ENCODE peak calls at places on chromosome 13, in eight cellular contexts. C is tibial nerve, V is transverse colon, J is SK-N-SH, G is ovary, D is stomach, M is A549, O is K562. Q is an unnamed sample. For H3K4me1, the result is how much of the 10 kb centered on the place peaks cover.

GRCh38 chr13:79533781-79534400 is 52.9 kb downstream of the NDFIP2 start:
- DNase-seq in C (no peak), V (no peak), J (no peak), G (no peak), D (no peak), M (no peak), O (no peak), Q (no peak)

GRCh38 chr13:98542568-98543379 is 34.1 kb downstream of the STK24 start:
- DNase-seq in C (no peak), V (no peak), J (no peak), G (no peak), D (no peak), M (no peak), O (no peak), Q (no peak)

GRCh38 chr13:50529154-50529882 is 314.2 kb downstream of the DLEU7 start:
- DNase-seq in C (peak), V (peak), J (peak), G (peak), D (peak), M (no peak), O (peak), Q (peak)

GRCh38 chr13:34926513-34926912 is 15.6 kb upstream of the NBEA start:
- DNase-seq in C (no peak), V (no peak), J (no peak), G (no peak), D (no peak), M (no peak), O (no peak), Q (no peak)

GRCh38 chr13:21240586-21240985 is 64.1 kb downstream of the MRPL57 start:
- DNase-seq in C (no peak), V (no peak), J (no peak), G (no peak), D (no peak), M (no peak), O (no peak), Q (no peak)

GRCh38 chr13:69474286-69474685 is 633.3 kb upstream of the ATXN8OS start:
- DNase-seq in C (no peak), V (no peak), J (no peak), G (no peak), D (no peak), M (no peak), O (no peak), Q (no peak)

GRCh38 chr13:39893808-39894207 is 238.3 kb downstream of the COG6 start:
- DNase-seq in C (no peak), V (no peak), J (no peak), G (no peak), D (no peak), M (no peak), O (no peak), Q (no peak)

GRCh38 chr13:24183741-24184182 is 23.2 kb downstream of the SPATA13 start:
- DNase-seq in C (no peak), V (peak), J (no peak), G (peak), D (no peak), M (no peak), O (no peak), Q (no peak)

GRCh38 chr13:36920612-36921185 is 661 bp upstream of the SMAD9 start:
- DNase-seq in C (no peak), V (no peak), J (no peak), G (no peak), D (no peak), M (no peak), O (no peak), Q (no peak)

GRCh38 chr13:80340643-80341097 is 256 bp downstream of the SPRY2 start:
- DNase-seq in C (peak), V (no peak), J (no peak), G (no peak), D (no peak), M (no peak), O (no peak), Q (no peak)

GRCh38 chr13:71879129-71879535 is 12.1 kb upstream of the DACH1 start:
- DNase-seq in C (no peak), V (no peak), J (peak), G (no peak), D (no peak), M (no peak), O (peak), Q (no peak)

GRCh38 chr13:50801087-50801931 is 42.2 kb downstream of the DLEU7 start:
- DNase-seq in C (peak), V (peak), J (peak), G (peak), D (peak), M (peak), O (peak), Q (no peak)

GRCh38 chr13:40438999-40439797 is 227.2 kb downstream of the FOXO1 start:
- DNase-seq in C (peak), V (no peak), J (no peak), G (no peak), D (no peak), M (no peak), O (no peak), Q (no peak)

GRCh38 chr13:35723820-35724219 is 247.3 kb upstream of the MAB21L1 start:
- DNase-seq in C (peak), V (no peak), J (peak), G (peak), D (no peak), M (no peak), O (no peak), Q (no peak)

GRCh38 chr13:44818428-44818827 is 170.8 kb downstream of the NUFIP1 start:
- DNase-seq in C (no peak), V (no peak), J (peak), G (no peak), D (no peak), M (no peak), O (no peak), Q (no peak)

GRCh38 chr13:33932765-33933406 is 114.9 kb downstream of the RFC3 start:
- DNase-seq in C (no peak), V (no peak), J (peak), G (no peak), D (no peak), M (no peak), O (no peak), Q (no peak)

DNA sequence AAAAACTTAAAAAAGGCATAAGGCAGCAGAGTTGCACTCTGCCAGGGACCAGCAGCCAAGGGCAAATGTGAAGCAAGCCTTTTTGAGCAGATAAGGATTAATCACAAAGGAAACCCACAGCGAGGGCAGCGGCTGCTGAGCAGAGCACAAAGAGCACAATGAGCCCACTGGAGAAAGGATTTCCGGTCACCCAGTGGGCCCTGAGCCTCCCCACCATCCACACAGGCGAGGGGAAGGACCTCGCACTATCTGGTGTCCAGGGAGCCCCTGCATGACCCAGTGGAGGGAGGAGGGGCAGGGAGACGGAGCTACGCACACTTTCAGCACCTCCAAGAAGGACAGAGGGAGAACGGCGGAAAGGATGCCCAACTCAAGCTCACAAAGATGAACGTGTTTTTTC is 40.0 kb downstream of the COL4A1 start:
- DNase-seq in C (no peak), V (no peak), J (peak), G (no peak), D (no peak), M (no peak), O (no peak), Q (no peak)
- TF ChIP-seq EP300 in C (no peak), V (no peak), J (no peak), G (no peak), D (no peak), M (no peak), O (no peak), Q (no peak)

DNA sequence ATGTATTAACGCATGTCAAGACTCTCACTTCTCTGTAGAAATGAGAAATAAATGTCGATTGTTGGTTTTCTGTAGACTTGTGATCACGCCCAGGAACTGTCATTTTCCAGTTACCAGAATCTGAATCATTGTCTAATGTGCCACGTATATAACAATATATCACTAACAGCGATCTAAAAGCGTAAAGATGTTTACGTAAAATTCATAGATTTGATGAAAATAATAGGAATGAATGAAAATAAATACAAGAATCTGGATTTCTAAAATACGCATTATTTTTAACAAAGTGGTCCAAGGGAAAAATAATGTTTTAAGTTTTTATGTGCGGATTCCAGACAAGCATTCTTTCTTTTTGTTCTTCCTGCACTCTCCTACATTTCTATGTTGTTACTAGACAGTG is 13.9 kb downstream of the CDX2 start:
- DNase-seq in C (no peak), V (no peak), J (no peak), G (no peak), D (no peak), M (no peak), O (no peak), Q (no peak)
- H3K4me1 ChIP-seq in C (under half), V (under half), J (under half), G (under half), D (under half), M (under half), O (under half), Q (under half)

GRCh38 chr13:30738526-30738925 is 3.2 kb downstream of the ALOX5AP start:
- DNase-seq in C (no peak), V (no peak), J (no peak), G (no peak), D (no peak), M (no peak), O (no peak), Q (peak)

GRCh38 chr13:30742896-30743295 is 7.6 kb downstream of the ALOX5AP start:
- DNase-seq in C (no peak), V (no peak), J (no peak), G (no peak), D (no peak), M (no peak), O (no peak), Q (no peak)

GRCh38 chr13:30738946-30739528 is 3.7 kb downstream of the ALOX5AP start:
- DNase-seq in C (no peak), V (no peak), J (no peak), G (no peak), D (no peak), M (no peak), O (no peak), Q (no peak)

GRCh38 chr13:30737511-30738342 is 2.4 kb downstream of the ALOX5AP start:
- DNase-seq in C (no peak), V (no peak), J (no peak), G (no peak), D (no peak), M (no peak), O (no peak), Q (no peak)

GRCh38 chr13:30739646-30740642 is 4.6 kb downstream of the ALOX5AP start:
- DNase-seq in C (no peak), V (no peak), J (no peak), G (no peak), D (peak), M (peak), O (peak), Q (no peak)
- H3K4me3 ChIP-seq in C (no peak), V (no peak), J (peak), G (no peak), D (no peak), M (no peak), O (no peak), Q (no peak)

GRCh38 chr13:86426437-86426836 is 627.2 kb upstream of the SLITRK6 start:
- DNase-seq in C (no peak), V (no peak), J (no peak), G (no peak), D (no peak), M (no peak), O (no peak), Q (no peak)
- TF ChIP-seq EP300 in C (no peak), V (no peak), J (no peak), G (no peak), D (no peak), M (no peak), O (no peak), Q (no peak)

DNA sequence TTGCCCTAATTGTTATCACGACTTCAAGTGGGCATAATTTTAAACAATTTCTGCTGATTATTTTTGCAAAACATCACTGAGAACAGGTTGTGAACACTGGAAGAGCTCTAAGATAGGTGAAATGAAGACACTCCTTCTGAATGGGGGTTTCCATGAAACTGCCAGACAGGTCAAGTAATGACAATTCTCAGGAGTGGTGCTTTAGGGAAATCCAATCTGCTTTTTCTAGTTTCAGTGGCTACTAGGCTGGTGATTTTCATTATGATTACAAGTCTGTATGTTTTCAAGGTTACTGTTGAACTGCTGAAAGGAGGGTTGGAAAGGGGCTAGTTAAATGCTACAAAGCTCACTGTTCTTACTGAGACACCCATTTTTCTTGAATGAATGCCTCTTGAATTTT is 1724.2 kb downstream of the PCDH9 start:
- DNase-seq in C (no peak), V (no peak), J (no peak), G (no peak), D (no peak), M (no peak), O (no peak), Q (no peak)
- H3K4me1 ChIP-seq in C (under half), V (under half), J (under half), G (under half), D (under half), M (under half), O (under half), Q (under half)

DNA sequence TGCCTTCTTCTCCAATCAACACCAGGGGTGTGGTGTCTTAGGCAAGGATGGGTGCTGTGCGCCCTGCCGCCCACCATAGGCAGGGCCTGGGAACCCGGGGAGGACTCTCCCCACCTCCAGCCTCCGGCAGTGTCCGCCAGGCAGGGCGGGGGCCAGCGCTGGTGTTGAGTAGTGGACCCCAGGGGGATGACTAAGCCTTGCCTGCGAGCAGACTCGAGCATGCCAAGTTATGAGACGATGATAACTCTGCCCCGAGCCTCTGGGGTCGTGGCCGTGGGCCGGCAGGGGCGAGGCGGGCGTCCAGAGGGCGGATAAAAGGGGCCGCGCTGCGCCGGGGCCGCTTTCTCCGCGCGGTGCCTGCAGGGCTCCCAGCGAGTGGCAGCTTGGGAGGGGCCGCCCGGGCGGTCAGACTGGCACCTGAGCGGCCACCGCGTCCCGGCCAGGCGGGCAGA is at the start of gene MEDAG:
- DNase-seq in C (peak), V (peak), J (no peak), G (peak), D (no peak), M (no peak), O (no peak), Q (peak)
- H3K4me3 ChIP-seq in C (peak), V (peak), J (no peak), G (peak), D (peak), M (peak), O (no peak), Q (peak)

GRCh38 chr13:97435297-97435682 is 1.3 kb downstream of the RAP2A start:
- DNase-seq in C (no peak), V (no peak), J (no peak), G (no peak), D (no peak), M (no peak), O (no peak), Q (no peak)
- TF ChIP-seq EP300 in C (no peak), V (no peak), J (no peak), G (no peak), D (no peak), M (no peak), O (no peak), Q (no peak)